ENCODE peak calls at places on chromosomes 6 and 20, in five cellular contexts. J is heart right ventricle; C is hepatocyte; V is naive thymus-derived CD4-positive, alpha-beta T cell; R is caudate nucleus. Q is an unnamed sample.

GRCh38 chr6:158560787-158561246 is 926 bp downstream of the TMEM181 start:
- DNase-seq in J (no peak), C (peak), V (no peak), R (no peak), Q (no peak)

GRCh38 chr6:7042056-7042653 is 65.6 kb upstream of the RREB1 start:
- DNase-seq in J (no peak), C (peak), V (no peak), R (no peak), Q (no peak)

GRCh38 chr20:21272279-21272678 is 30.9 kb upstream of the XRN2 start:
- DNase-seq in J (no peak), C (no peak), V (no peak), R (no peak), Q (no peak)

GRCh38 chr6:76682842-76683241 is 610.4 kb upstream of the IMPG1 start:
- DNase-seq in J (no peak), C (peak), V (no peak), R (no peak), Q (peak)

GRCh38 chr6:109790131-109790530 is 99.0 kb downstream of the FIG4 start:
- DNase-seq in J (no peak), C (no peak), V (no peak), R (no peak), Q (peak)

GRCh38 chr20:20685635-20686034 is 26.8 kb downstream of the RALGAPA2 start:
- DNase-seq in J (no peak), C (no peak), V (no peak), R (no peak), Q (no peak)

GRCh38 chr6:36851149-36851614 is 11.9 kb upstream of the CPNE5 start:
- DNase-seq in J (peak), C (peak), V (no peak), R (peak), Q (no peak)

GRCh38 chr6:133609404-133610270 is 279.3 kb upstream of the TCF21 start:
- DNase-seq in J (no peak), C (peak), V (no peak), R (no peak), Q (peak)

GRCh38 chr20:49585585-49586245 is 17.8 kb upstream of the PTGIS start:
- DNase-seq in J (no peak), C (no peak), V (no peak), R (no peak), Q (no peak)

GRCh38 chr20:1509237-1509636 is 18.0 kb upstream of the SIRPB2 start:
- DNase-seq in J (no peak), C (peak), V (no peak), R (no peak), Q (no peak)

GRCh38 chr20:35870541-35871307 is 83.6 kb downstream of the SCAND1 start:
- DNase-seq in J (no peak), C (no peak), V (no peak), R (no peak), Q (no peak)

GRCh38 chr20:17622851-17623508 is 53.1 kb downstream of the DSTN start:
- DNase-seq in J (no peak), C (no peak), V (peak), R (no peak), Q (no peak)

GRCh38 chr6:161261325-161261724 is 12.5 kb downstream of the AGPAT4 start:
- DNase-seq in J (no peak), C (no peak), V (no peak), R (no peak), Q (no peak)

GRCh38 chr6:101614774-101615173 is 221.3 kb downstream of the GRIK2 start:
- DNase-seq in J (no peak), C (no peak), V (no peak), R (no peak), Q (peak)

GRCh38 chr6:42339991-42340401 is 111.7 kb downstream of the TRERF1 start:
- DNase-seq in J (no peak), C (no peak), V (no peak), R (no peak), Q (no peak)

GRCh38 chr6:24340998-24341934 is 16.6 kb downstream of the DCDC2 start:
- DNase-seq in J (no peak), C (peak), V (no peak), R (no peak), Q (no peak)

GRCh38 chr6:168027521-168027920 is 30.1 kb downstream of the KIF25 start:
- DNase-seq in J (no peak), C (no peak), V (no peak), R (no peak), Q (no peak)

GRCh38 chr6:62441182-62441581 is 155.2 kb upstream of the KHDRBS2 start:
- DNase-seq in J (no peak), C (no peak), V (no peak), R (no peak), Q (no peak)

GRCh38 chr6:50147371-50147770 is 97.6 kb upstream of the DEFB112 start:
- DNase-seq in J (no peak), C (no peak), V (no peak), R (no peak), Q (no peak)

GRCh38 chr6:158642097-158642601 is 2.4 kb downstream of the DYNLT1 start:
- DNase-seq in J (peak), C (peak), V (no peak), R (no peak), Q (peak)

GRCh38 chr20:63740070-63740500 is 509 bp downstream of the SLC2A4RG start:
- DNase-seq in J (no peak), C (peak), V (peak), R (no peak), Q (no peak)

GRCh38 chr6:3987072-3987471 is 91.9 kb downstream of the FAM217A start:
- DNase-seq in J (no peak), C (peak), V (no peak), R (no peak), Q (no peak)

GRCh38 chr6:57190140-57190539 is 18.0 kb downstream of the BAG2 start:
- DNase-seq in J (no peak), C (peak), V (no peak), R (no peak), Q (peak)

GRCh38 chr6:139378882-139379341 is 4.5 kb upstream of the CITED2 start:
- DNase-seq in J (no peak), C (peak), V (no peak), R (no peak), Q (no peak)

GRCh38 chr20:12823742-12824141 is 185.0 kb upstream of the SPTLC3 start:
- DNase-seq in J (no peak), C (no peak), V (no peak), R (no peak), Q (no peak)

GRCh38 chr20:40592891-40593290 is 96.1 kb downstream of the MAFB start:
- DNase-seq in J (no peak), C (no peak), V (no peak), R (no peak), Q (no peak)

GRCh38 chr20:61044499-61044898 is 207.6 kb upstream of the CDH4 start:
- DNase-seq in J (no peak), C (no peak), V (no peak), R (no peak), Q (no peak)

DNA sequence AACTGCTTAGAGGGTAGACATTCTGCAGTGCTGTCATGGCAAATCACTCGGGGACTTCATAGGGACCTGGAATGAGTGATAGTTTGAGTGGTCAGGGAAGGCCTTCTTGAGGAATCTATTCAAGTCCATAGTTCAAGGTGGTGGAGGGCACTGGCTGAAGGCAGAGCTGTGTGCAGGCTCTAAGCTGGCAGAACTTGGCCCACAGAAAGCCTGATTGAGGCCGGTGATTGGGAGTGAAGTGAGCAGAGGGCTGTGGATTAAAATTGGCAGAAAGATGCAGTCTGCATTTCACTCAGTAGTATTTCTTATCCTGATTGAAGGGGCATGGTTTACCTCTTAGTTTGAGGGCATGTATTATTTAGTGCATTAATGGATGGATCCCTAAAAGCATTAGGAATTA is 44.9 kb downstream of the UTRN start:
- DNase-seq in J (no peak), C (no peak), V (no peak), R (no peak), Q (no peak)
- H3K27ac ChIP-seq in J (no peak), C (peak), V (no peak), R (no peak), Q (no peak)

GRCh38 chr6:29752451-29753308 is 29.4 kb downstream of the HLA-F start:
- DNase-seq in J (peak), C (peak), V (peak), R (peak), Q (peak)
- H3K27ac ChIP-seq in J (peak), C (peak), V (peak), R (peak), Q (peak)

DNA sequence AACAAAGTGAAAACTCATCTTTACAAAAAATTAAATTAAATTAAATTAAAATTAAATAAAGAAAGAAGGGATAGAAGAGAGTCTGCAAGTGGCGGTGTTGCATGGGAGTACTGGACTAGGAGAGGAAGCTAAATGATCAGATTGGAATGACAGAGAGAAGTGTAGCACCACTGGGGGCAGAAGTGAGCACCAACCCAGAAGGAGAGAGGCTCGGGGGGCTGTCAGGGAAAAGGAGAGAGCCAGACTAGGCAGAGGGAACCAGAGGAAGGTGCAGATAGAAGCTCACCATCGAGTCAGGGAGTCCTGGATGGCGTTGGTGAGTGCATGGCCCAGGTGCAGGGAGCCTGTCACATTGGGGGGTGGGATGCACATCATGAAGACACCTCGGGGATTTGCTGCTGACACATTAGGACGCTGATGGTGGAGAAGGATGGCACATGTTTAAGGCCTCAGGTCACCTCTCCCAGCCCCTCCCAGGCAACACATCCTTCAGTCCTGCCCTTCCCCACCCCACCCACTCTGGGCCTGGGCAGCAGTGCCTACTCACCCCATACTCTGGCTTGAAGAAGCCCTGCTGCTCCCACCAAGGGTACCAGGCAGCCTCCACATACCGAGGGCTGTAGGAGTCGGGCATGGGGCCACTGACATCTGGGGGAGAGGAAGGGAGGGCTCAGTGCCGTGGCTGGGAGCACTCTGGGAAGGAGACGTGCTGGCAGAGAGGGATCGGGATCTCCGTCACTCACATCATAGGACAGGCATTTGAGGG is 4.0 kb downstream of the VARS1 start:
- DNase-seq in J (peak), C (peak), V (no peak), R (no peak), Q (peak)
- H3K27ac ChIP-seq in J (no peak), C (no peak), V (no peak), R (no peak), Q (no peak)

GRCh38 chr6:111724039-111724438 is 118.4 kb upstream of the TRAF3IP2 start:
- DNase-seq in J (no peak), C (no peak), V (no peak), R (no peak), Q (no peak)

GRCh38 chr6:111722220-111722731 is 116.6 kb upstream of the TRAF3IP2 start:
- DNase-seq in J (no peak), C (no peak), V (no peak), R (no peak), Q (no peak)

GRCh38 chr6:111723412-111723970 is 117.8 kb upstream of the TRAF3IP2 start:
- DNase-seq in J (no peak), C (no peak), V (no peak), R (no peak), Q (no peak)

GRCh38 chr6:111720931-111721496 is 115.3 kb upstream of the TRAF3IP2 start:
- DNase-seq in J (no peak), C (no peak), V (no peak), R (no peak), Q (no peak)

GRCh38 chr6:111721677-111722219 is 116.1 kb upstream of the TRAF3IP2 start:
- DNase-seq in J (no peak), C (peak), V (no peak), R (no peak), Q (peak)
- H3K27ac ChIP-seq in J (peak), C (peak), V (no peak), R (no peak), Q (no peak)

DNA sequence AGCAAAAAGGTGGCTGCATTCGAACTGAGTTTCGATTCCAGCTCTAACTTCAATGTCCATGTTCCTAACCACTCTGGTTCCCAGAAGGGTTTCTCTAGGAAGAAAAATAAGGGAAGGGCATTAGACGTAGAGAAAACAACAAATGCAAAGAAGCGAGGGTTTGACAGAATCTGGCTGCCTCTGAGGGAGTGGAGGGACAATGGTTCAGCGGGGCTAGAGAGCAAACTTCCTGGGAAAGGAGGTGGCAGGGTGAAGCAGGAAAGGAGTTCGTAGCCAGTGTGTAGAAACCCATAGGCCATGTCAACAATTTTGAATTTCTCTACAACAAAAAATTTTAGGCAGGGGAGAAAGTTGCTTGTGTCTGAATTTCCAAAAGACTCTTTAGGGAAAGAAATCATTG is 14.5 kb upstream of the DNAAF9 start:
- DNase-seq in J (no peak), C (no peak), V (no peak), R (no peak), Q (no peak)
- H3K27ac ChIP-seq in J (no peak), C (no peak), V (no peak), R (no peak), Q (no peak)

DNA sequence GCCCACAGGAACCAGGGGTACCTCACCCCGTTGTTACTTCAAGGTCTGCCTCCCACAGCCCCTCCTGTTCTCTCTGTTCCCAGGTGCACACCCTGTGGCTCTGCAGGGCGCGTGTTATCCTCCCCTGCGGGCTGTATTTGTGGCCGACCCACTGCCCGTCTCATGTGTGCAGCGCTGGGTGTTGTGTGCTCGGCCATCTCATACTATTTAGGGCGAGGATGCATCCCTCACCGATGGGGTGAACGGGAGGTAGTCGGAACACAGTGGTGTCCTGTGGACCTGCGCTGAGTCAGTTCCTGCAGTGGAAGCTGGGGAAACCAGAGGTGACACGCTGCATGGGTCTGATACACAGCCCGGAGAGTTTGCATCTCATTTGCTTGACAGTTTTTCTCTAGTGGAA is 94.5 kb upstream of the SULF2 start:
- DNase-seq in J (no peak), C (no peak), V (no peak), R (no peak), Q (no peak)
- H3K27ac ChIP-seq in J (no peak), C (no peak), V (no peak), R (no peak), Q (no peak)